ENCODE peak calls at places on chromosomes 1 and 21, in seven cellular contexts. E, X, C, L, N, R and S are unnamed samples.

GRCh38 chr1:106621853-106622252 is 434.6 kb upstream of the PRMT6 start:
- DNase-seq in R (no peak), N (no peak), L (no peak), X (no peak), E (no peak), C (no peak), S (no peak)

GRCh38 chr1:61083014-61083798 is 845 bp downstream of the NFIA start:
- DNase-seq in L (peak), C (no peak), E (no peak), N (peak), R (no peak), X (peak), S (no peak)

GRCh38 chr1:66761273-66761672 is 9.0 kb downstream of the DYNLT5 start:
- DNase-seq in X (no peak), C (no peak), R (no peak), E (no peak), L (no peak), N (no peak), S (no peak)

GRCh38 chr1:160877221-160877620 is 7.8 kb downstream of the ITLN1 start:
- DNase-seq in R (no peak), N (no peak), X (peak), C (no peak), L (no peak), E (peak), S (no peak)

GRCh38 chr1:30600706-30601105 is 122.7 kb downstream of the MATN1 start:
- DNase-seq in N (peak), X (no peak), L (no peak), R (no peak), C (no peak), E (no peak), S (no peak)

GRCh38 chr21:29342394-29342957 is 43.8 kb downstream of the BACH1 start:
- DNase-seq in L (peak), X (no peak), C (peak), N (no peak), E (no peak), R (peak), S (peak)

GRCh38 chr1:54851928-54852524 is 35.0 kb downstream of the DHCR24 start:
- DNase-seq in R (no peak), L (no peak), E (no peak), C (no peak), N (no peak), X (no peak), S (no peak)

GRCh38 chr1:109783436-109783835 is 19.7 kb upstream of the EPS8L3 start:
- DNase-seq in E (no peak), X (no peak), R (peak), L (no peak), C (peak), N (peak), S (no peak)

GRCh38 chr1:213414346-213414745 is 363.3 kb downstream of the RPS6KC1 start:
- DNase-seq in L (no peak), X (no peak), C (no peak), N (no peak), E (no peak), R (no peak), S (no peak)

GRCh38 chr1:28096210-28097099 is 8.0 kb upstream of the EYA3 start:
- DNase-seq in N (no peak), E (no peak), C (no peak), L (no peak), R (no peak), X (no peak), S (no peak)

GRCh38 chr1:151611288-151611790 is 511 bp upstream of the SNX27 start:
- DNase-seq in L (no peak), X (no peak), C (no peak), N (no peak), R (peak), E (no peak), S (no peak)

GRCh38 chr1:204450461-204451257 is 39.0 kb upstream of the PPP1R15B start:
- DNase-seq in C (no peak), L (peak), N (peak), X (no peak), R (no peak), E (no peak), S (no peak)

DNA sequence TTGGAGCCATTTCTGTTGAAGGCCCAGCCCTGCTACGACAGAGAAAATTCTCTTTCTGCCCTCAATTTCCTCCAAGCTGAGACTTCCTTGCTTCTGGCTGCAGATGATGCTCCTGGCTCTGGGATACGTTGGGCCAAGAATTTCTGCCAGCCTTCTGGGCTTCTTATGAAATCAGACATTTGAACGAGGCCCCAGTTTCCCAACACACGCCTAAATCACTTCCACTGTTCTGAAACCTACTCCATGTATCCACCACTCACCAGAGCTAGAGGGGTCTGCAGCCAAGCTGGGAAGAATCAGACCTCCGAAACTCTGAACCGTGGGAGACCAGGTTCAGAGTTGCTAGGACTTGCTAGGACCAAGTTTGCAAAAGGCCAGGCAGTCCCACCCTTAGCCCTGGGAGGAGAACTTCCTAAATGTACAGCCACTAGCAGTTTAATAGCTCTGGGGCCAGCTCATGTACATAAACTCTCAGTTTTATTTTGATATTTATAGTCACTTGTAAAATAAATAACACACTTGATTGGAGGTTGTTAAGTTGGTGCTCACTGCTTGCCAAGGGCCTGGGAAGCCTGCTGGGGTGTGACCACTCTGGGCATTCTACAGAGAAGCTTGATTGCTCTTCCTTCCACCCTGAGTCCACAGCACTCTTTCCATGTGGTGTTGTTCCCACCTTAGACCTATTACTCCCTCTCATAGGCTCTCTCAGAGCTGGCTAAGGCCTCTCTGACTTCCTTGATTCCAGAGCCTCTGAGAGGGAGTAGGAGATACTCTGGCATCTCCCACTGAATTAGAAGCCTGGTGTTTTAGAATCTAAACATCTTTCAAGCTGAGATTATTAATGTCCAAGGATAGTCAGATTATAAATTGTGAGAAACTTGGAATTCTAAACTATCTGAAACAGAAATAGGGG is 83.4 kb upstream of the TRABD2B start:
- DNase-seq in X (no peak), R (no peak), E (no peak), N (no peak), L (no peak), C (no peak), S (no peak)
- H3K4me3 ChIP-seq in X (no peak), R (no peak), E (no peak), N (no peak), L (no peak), C (no peak), S (no peak)

GRCh38 chr1:24111264-24111997 is 504 bp downstream of the MYOM3 start:
- DNase-seq in N (no peak), E (no peak), X (no peak), L (no peak), C (no peak), R (no peak), S (no peak)

GRCh38 chr1:24110642-24111263 is 1.2 kb downstream of the MYOM3 start:
- DNase-seq in L (no peak), E (no peak), N (peak), C (no peak), R (no peak), X (no peak), S (no peak)

GRCh38 chr1:24114753-24115152 is 2.8 kb upstream of the MYOM3 start:
- DNase-seq in R (no peak), C (no peak), X (no peak), N (no peak), E (no peak), L (no peak), S (no peak)

GRCh38 chr1:24111998-24112380 is at the start of gene MYOM3:
- DNase-seq in C (no peak), X (no peak), E (no peak), L (no peak), N (peak), R (no peak), S (no peak)

DNA sequence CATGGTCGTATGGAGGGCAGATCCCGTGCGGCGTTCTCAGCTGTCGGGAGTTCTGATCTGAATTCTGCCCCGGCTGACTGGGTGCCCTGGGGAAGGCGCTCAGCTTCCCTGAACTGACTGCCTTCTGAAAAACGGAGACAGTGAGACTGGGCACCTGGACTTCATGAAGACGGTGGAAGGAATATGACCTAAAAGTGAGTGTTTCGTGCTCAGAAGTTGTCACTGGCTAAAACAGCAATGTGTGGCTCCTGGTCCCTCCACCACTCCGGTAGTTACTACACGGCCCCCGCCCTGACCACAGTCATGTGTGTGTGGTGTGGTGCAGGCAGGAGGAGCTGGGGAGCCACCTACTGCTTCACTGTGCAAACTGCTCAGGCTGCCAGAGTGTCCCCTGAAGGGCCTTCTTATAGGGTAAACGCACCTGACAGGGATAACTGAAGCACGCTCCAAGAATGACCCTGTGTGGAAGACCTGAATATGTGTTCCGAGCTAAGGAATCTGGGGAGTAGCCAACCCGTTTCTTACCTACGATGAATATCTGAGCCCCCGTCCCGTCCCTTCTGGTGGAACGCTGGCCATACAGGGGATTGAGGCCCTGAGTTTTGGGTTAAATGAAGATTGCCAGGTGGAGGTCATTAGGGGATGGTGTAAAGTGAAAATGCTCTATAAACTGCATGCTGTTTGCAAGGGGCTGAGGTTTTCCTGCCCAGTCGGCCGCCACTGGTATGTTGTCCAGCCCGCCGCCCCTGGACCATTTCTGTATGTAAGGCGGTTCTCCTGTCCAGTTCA is 640 bp upstream of the MYOM3 start:
- DNase-seq in E (peak), X (peak), N (peak), R (peak), C (peak), L (peak), S (no peak)
- H3K4me3 ChIP-seq in E (no peak), X (no peak), N (peak), R (no peak), C (peak), L (no peak), S (no peak)

GRCh38 chr1:215636258-215636965 is 69.3 kb downstream of the KCTD3 start:
- DNase-seq in E (no peak), C (peak), X (no peak), N (no peak), L (no peak), R (peak), S (no peak)

GRCh38 chr1:215637041-215637573 is 70.0 kb downstream of the KCTD3 start:
- DNase-seq in X (no peak), L (peak), N (no peak), R (peak), E (no peak), C (peak), S (peak)

GRCh38 chr1:215640429-215641148 is 73.5 kb downstream of the KCTD3 start:
- DNase-seq in E (no peak), L (no peak), N (no peak), C (no peak), R (no peak), X (no peak), S (no peak)

GRCh38 chr1:215631489-215631888 is 64.4 kb downstream of the KCTD3 start:
- DNase-seq in X (no peak), C (peak), E (no peak), R (no peak), L (peak), N (peak), S (peak)

GRCh38 chr1:215635827-215636226 is 68.7 kb downstream of the KCTD3 start:
- DNase-seq in E (no peak), N (no peak), L (no peak), R (no peak), C (no peak), X (no peak), S (no peak)
- H3K4me3 ChIP-seq in E (no peak), N (no peak), L (no peak), R (no peak), C (no peak), X (no peak), S (no peak)

GRCh38 chr1:221751267-221751887 is 9.5 kb upstream of the DUSP10 start:
- DNase-seq in E (no peak), R (no peak), N (no peak), X (no peak), C (no peak), L (no peak), S (no peak)
- H3K4me3 ChIP-seq in E (no peak), R (no peak), N (no peak), X (no peak), C (no peak), L (no peak), S (no peak)

GRCh38 chr1:179030130-179030529 is 4.4 kb downstream of the FAM20B start:
- DNase-seq in C (no peak), E (no peak), N (no peak), X (no peak), R (no peak), L (no peak), S (no peak)
- H3K4me3 ChIP-seq in C (no peak), E (no peak), N (no peak), X (no peak), R (no peak), L (no peak), S (no peak)

DNA sequence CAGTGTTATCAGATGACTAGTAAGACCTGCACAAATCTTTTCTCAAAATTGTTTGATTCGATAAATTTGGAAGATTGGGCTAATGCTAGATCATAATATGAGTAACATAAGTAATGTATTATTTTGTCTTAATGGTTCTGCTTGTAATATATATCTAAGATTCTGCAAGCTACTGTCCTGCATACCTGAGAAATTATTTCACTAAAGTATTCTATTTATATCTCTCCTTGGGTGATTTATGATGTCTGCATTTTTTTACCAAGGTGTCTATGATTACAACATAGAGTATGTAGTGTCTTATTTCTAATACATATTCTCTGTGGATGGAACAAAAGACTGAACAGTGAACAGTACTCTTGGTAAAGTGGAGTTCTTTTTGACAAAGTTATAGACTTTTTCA is 166.6 kb downstream of the CLEC20A start:
- DNase-seq in L (no peak), X (no peak), R (no peak), E (no peak), N (no peak), C (no peak), S (no peak)
- H3K4me3 ChIP-seq in L (no peak), X (no peak), R (no peak), E (no peak), N (no peak), C (no peak), S (no peak)